ENCODE peak calls at places on chromosomes 5 and 9, in seven cellular contexts. I is pancreas, R is left ventricle myocardium inferior, K is IMR-90, G is MM.1S, A is thyroid gland, H is stomach. F is an unnamed sample.
A peak's percentile ranks its signal among the peaks of the same experiment; 100 is the strongest.

GRCh38 chr5:126659805-126660483 is 59.2 kb downstream of the PHAX start:
- DNase-seq in I (no peak), R (no peak), K (no peak), G (peak; percentile 11), A (no peak), H (no peak), F (no peak)

GRCh38 chr5:67805666-67806348 is 409.7 kb upstream of the PIK3R1 start:
- DNase-seq in I (no peak), R (no peak), K (no peak), G (no peak), A (no peak), H (no peak), F (no peak)

GRCh38 chr5:159230657-159231056 is 21.3 kb upstream of the RNF145 start:
- DNase-seq in I (no peak), R (no peak), K (no peak), G (no peak), A (no peak), H (no peak), F (no peak)

GRCh38 chr9:22165144-22165543 is 156.0 kb upstream of the CDKN2B start:
- DNase-seq in I (no peak), R (no peak), K (peak; percentile 67), G (no peak), A (no peak), H (no peak), F (no peak)

GRCh38 chr9:69812068-69813000 is 8.3 kb upstream of the CFAP95 start:
- DNase-seq in I (no peak), R (no peak), K (no peak), G (peak; percentile 38), A (no peak), H (no peak), F (no peak)

GRCh38 chr9:22169243-22169642 is 160.1 kb upstream of the CDKN2B start:
- DNase-seq in I (no peak), R (no peak), K (peak; percentile 79), G (no peak), A (no peak), H (no peak), F (no peak)

GRCh38 chr9:134314039-134314949 is 12.0 kb upstream of the RXRA start:
- DNase-seq in I (no peak), R (peak; percentile 14), K (no peak), G (no peak), A (no peak), H (no peak), F (no peak)

GRCh38 chr9:12884736-12885395 is 110.0 kb downstream of the LURAP1L start:
- DNase-seq in I (no peak), R (no peak), K (peak; percentile 88), G (no peak), A (no peak), H (no peak), F (no peak)

GRCh38 chr9:38294561-38294960 is 97.9 kb upstream of the ALDH1B1 start:
- DNase-seq in I (no peak), R (no peak), K (no peak), G (no peak), A (no peak), H (no peak), F (no peak)

GRCh38 chr9:105608685-105609598 is 51.0 kb downstream of the FKTN start:
- DNase-seq in I (no peak), R (no peak), K (peak; percentile 59), G (peak; percentile 71), A (no peak), H (no peak), F (no peak)

GRCh38 chr5:24142346-24142745 is 502.4 kb downstream of the CDH10 start:
- DNase-seq in I (no peak), R (no peak), K (no peak), G (no peak), A (no peak), H (no peak), F (no peak)

GRCh38 chr9:34179528-34180138 is 790 bp downstream of the UBAP1 start:
- DNase-seq in I (no peak), R (no peak), K (peak; percentile 61), G (no peak), A (no peak), H (peak; percentile 43), F (no peak)

GRCh38 chr5:178940569-178941360 is at the start of gene ZNF454:
- DNase-seq in I (peak; percentile 99), R (peak; percentile 93), K (peak; percentile 62), G (no peak), A (peak; percentile 93), H (peak; percentile 78), F (peak; percentile 96)

GRCh38 chr5:42057254-42057690 is 132.2 kb downstream of the FBXO4 start:
- DNase-seq in I (no peak), R (no peak), K (peak; percentile 25), G (peak; percentile 56), A (peak; percentile 39), H (peak; percentile 57), F (peak; percentile 63)

GRCh38 chr9:14395300-14396082 is 81.5 kb upstream of the NFIB start:
- DNase-seq in I (no peak), R (peak; percentile 42), K (no peak), G (no peak), A (no peak), H (no peak), F (peak; percentile 17)

GRCh38 chr5:5050797-5051196 is 89.3 kb upstream of the ADAMTS16 start:
- DNase-seq in I (no peak), R (no peak), K (no peak), G (no peak), A (no peak), H (no peak), F (no peak)

GRCh38 chr9:110604101-110604710 is 24.7 kb upstream of the SVEP1 start:
- DNase-seq in I (no peak), R (no peak), K (no peak), G (no peak), A (no peak), H (no peak), F (no peak)

GRCh38 chr5:80114856-80115255 is 79.7 kb downstream of the THBS4 start:
- DNase-seq in I (no peak), R (no peak), K (no peak), G (no peak), A (no peak), H (no peak), F (no peak)

GRCh38 chr9:130214921-130215320 is 42.7 kb downstream of the NCS1 start:
- DNase-seq in I (no peak), R (no peak), K (no peak), G (no peak), A (no peak), H (no peak), F (no peak)
- H3K4me1 ChIP-seq in I (no peaks in the 10 kb centered on the region), R (no peaks in the 10 kb centered on the region), K (peaks cover 23% of the 10 kb centered on the region), G (no peaks in the 10 kb centered on the region), A (peaks cover 37% of the 10 kb centered on the region), H (peaks cover 59% of the 10 kb centered on the region), F (peaks cover 2% of the 10 kb centered on the region)

GRCh38 chr5:94276056-94276455 is 342.3 kb downstream of the KIAA0825 start:
- DNase-seq in I (no peak), R (no peak), K (no peak), G (no peak), A (no peak), H (no peak), F (no peak)
- H3K4me3 ChIP-seq in I (no peak overlapping the region), R (no peak overlapping the region), K (no peak overlapping the region), G (no peak overlapping the region), A (no peak overlapping the region), H (no peak overlapping the region), F (no peak overlapping the region)

GRCh38 chr5:149559712-149560111 is 8.5 kb upstream of the CSNK1A1 start:
- DNase-seq in I (no peak), R (no peak), K (peak; percentile 22), G (no peak), A (no peak), H (no peak), F (no peak)

GRCh38 chr5:149567226-149567625 is 14.1 kb upstream of the ARHGEF37 start:
- DNase-seq in I (no peak), R (no peak), K (no peak), G (no peak), A (no peak), H (no peak), F (no peak)

GRCh38 chr5:149561848-149562247 is 10.6 kb upstream of the CSNK1A1 start:
- DNase-seq in I (no peak), R (no peak), K (peak; percentile 98), G (peak; percentile 87), A (no peak), H (no peak), F (no peak)

DNA sequence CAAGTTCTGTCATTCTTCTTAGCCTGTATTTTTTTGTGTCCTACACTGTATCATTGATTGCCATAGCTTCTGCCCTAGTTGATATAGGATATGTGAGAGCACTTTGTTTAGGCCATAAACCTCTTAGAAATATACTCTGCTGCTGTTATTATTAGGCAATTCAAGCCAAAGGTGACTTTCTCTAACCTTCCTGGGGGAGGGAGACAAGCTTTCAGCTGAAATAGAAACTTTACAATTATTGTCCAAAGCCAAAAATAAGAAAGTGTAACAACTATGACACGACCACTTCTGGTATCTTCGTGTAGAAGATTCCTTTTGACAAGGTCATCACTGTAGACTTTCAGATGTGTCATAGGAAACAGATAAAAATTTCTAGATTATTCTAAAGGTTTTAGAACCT is 12.2 kb upstream of the CSNK1A1 start:
- DNase-seq in I (no peak), R (no peak), K (peak; percentile 64), G (peak; percentile 50), A (no peak), H (no peak), F (no peak)
- TF ChIP-seq CTCF in I (no peak), R (no peak), K (no peak), G (no peak), A (no peak), H (no peak), F (no peak)

GRCh38 chr9:136844766-136845464 is 2.6 kb downstream of the AJM1 start:
- DNase-seq in I (no peak), R (no peak), K (no peak), G (no peak), A (no peak), H (no peak), F (no peak)

GRCh38 chr9:136847827-136848392 is 1.3 kb upstream of the PHPT1 start:
- DNase-seq in I (peak; percentile 97), R (peak; percentile 94), K (peak; percentile 73), G (peak; percentile 92), A (peak; percentile 91), H (peak; percentile 91), F (peak; percentile 94)

GRCh38 chr9:136845465-136846261 is 3.4 kb downstream of the AJM1 start:
- DNase-seq in I (no peak), R (no peak), K (no peak), G (no peak), A (no peak), H (no peak), F (no peak)

GRCh38 chr9:136847065-136847826 is 2.0 kb upstream of the PHPT1 start:
- DNase-seq in I (peak; percentile 85), R (peak; percentile 82), K (peak; percentile 39), G (no peak), A (peak; percentile 42), H (peak; percentile 65), F (peak; percentile 56)

DNA sequence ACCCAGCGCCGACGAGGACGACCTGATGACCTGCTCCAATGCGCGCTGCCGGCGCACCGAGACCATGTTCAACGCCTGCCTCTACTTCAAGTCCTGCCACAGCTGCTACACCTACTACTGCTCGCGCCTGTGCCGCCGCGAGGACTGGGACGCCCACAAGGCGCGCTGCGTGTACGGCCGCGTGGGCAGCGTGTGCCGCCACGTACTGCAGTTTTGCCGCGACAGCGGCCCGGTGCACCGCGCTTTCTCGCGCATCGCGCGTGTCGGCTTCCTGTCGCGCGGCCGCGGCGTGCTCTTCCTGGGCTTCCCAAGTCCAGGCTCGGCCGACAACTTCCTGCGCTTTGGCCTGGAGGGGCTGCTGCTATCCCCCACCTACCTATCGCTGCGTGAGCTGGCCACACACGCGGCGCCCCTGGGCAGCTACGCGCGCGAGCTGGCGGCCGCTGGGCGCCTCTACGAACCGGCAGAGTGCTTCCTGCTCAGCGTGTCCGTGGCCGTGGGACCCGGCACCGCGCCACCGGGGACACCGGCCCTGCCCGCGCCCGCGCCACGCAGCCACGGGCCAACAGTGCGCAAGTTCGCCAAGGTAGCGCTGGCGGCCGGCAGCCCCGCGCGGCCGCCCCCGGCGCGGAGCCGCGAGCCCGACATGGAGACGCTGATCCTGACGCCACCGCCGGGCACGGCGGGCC is 2.7 kb upstream of the PHPT1 start:
- DNase-seq in I (peak; percentile 74), R (no peak), K (no peak), G (no peak), A (no peak), H (no peak), F (no peak)
- H3K4me1 ChIP-seq in I (peaks cover 42% of the 10 kb centered on the region), R (peaks cover 81% of the 10 kb centered on the region), K (peaks cover 12% of the 10 kb centered on the region), G (peaks cover 11% of the 10 kb centered on the region), A (peaks cover 42% of the 10 kb centered on the region), H (peaks cover 86% of the 10 kb centered on the region), F (peaks cover 39% of the 10 kb centered on the region)

F was measured in testis.